ENCODE peak calls at places on chromosome 4, in eight cellular contexts. O, Y, N, S, V, J, A and P are unnamed samples.

GRCh38 chr4:110609044-110609750 is 13.7 kb downstream of the PITX2 start:
- DNase-seq in O (no peak), N (no peak), Y (no peak), J (no peak), A (no peak), V (no peak), S (no peak), P (no peak)

GRCh38 chr4:102308032-102308799 is 37.1 kb downstream of the SLC39A8 start:
- DNase-seq in A (no peak), N (no peak), J (no peak), Y (peak), O (no peak), V (no peak), S (no peak), P (peak)

GRCh38 chr4:156321203-156321602 is 367.5 kb upstream of the CTSO start:
- DNase-seq in J (no peak), A (no peak), O (peak), Y (peak), V (no peak), N (no peak), S (no peak), P (peak)

GRCh38 chr4:46386570-46386969 is 3.4 kb downstream of the GABRA2 start:
- DNase-seq in J (peak), O (no peak), A (no peak), Y (peak), S (no peak), V (no peak), N (no peak), P (no peak)

GRCh38 chr4:55609393-55609821 is 17.4 kb upstream of the PDCL2 start:
- DNase-seq in S (no peak), V (peak), Y (peak), J (no peak), O (no peak), A (no peak), N (no peak), P (peak)

GRCh38 chr4:24322517-24322916 is 261.8 kb downstream of the DHX15 start:
- DNase-seq in V (no peak), Y (peak), S (no peak), N (no peak), J (no peak), O (no peak), A (peak), P (no peak)

GRCh38 chr4:67680568-67681222 is 20.3 kb downstream of the UBA6 start:
- DNase-seq in O (no peak), N (no peak), S (no peak), A (no peak), J (no peak), Y (peak), V (no peak), P (peak)

GRCh38 chr4:108205859-108206258 is 37.1 kb upstream of the LEF1 start:
- DNase-seq in V (no peak), J (no peak), O (no peak), N (no peak), A (no peak), Y (no peak), S (no peak), P (no peak)

GRCh38 chr4:76780781-76781697 is 116.9 kb downstream of the SOWAHB start:
- DNase-seq in Y (no peak), A (no peak), O (no peak), V (no peak), S (no peak), J (no peak), N (no peak), P (no peak)

GRCh38 chr4:107153228-107153627 is 117.1 kb upstream of the DKK2 start:
- DNase-seq in N (no peak), Y (peak), J (no peak), V (no peak), O (no peak), S (no peak), A (no peak), P (peak)

GRCh38 chr4:13645075-13645474 is 17.6 kb upstream of the BOD1L1 start:
- DNase-seq in A (no peak), V (no peak), J (no peak), O (no peak), N (no peak), S (no peak), Y (no peak), P (no peak)

GRCh38 chr4:8558080-8558960 is 21.9 kb upstream of the GPR78 start:
- DNase-seq in O (peak), A (no peak), S (no peak), J (no peak), V (no peak), Y (no peak), N (no peak), P (no peak)